ENCODE peak calls at places on chromosomes 4 and X, in eight cellular contexts. C is GM20000, S is right lobe of liver, K is ascending aorta, V is HFFc6, A is osteocyte, N is Peyer's patch, I is esophagus muscularis mucosa. B is an unnamed sample.

GRCh38 chrX:36908801-36909403 is 99.3 kb upstream of the FAM47C start:
- DNase-seq in K (no peak), S (no peak), I (no peak), C (peak), V (peak), N (no peak), A (no peak), B (no peak)

GRCh38 chr4:78613522-78614311 is 62.1 kb downstream of the ANXA3 start:
- DNase-seq in A (no peak), V (no peak), S (no peak), N (no peak), K (no peak), I (no peak), C (peak), B (no peak)

GRCh38 chr4:76074995-76075600 is 589 bp downstream of the ART3 start:
- DNase-seq in N (no peak), A (no peak), K (no peak), I (no peak), S (no peak), V (no peak), C (no peak), B (no peak)

GRCh38 chr4:7792616-7793015 is 147.0 kb downstream of the AFAP1 start:
- DNase-seq in N (peak), K (no peak), C (peak), V (no peak), S (no peak), A (no peak), I (no peak), B (no peak)

GRCh38 chrX:42519666-42520231 is 258.2 kb downstream of the PPP1R2C start:
- DNase-seq in V (no peak), N (no peak), C (no peak), K (no peak), S (no peak), A (no peak), I (no peak), B (no peak)

GRCh38 chr4:188147176-188147575 is 7.9 kb downstream of the TRIML1 start:
- DNase-seq in A (no peak), S (no peak), V (no peak), K (no peak), C (no peak), N (no peak), I (no peak), B (no peak)

GRCh38 chrX:151386838-151387459 is 10.1 kb upstream of the VMA21 start:
- DNase-seq in K (no peak), I (no peak), N (no peak), V (no peak), C (no peak), A (no peak), S (no peak), B (no peak)

GRCh38 chr4:124111411-124111810 is 601.1 kb downstream of the ANKRD50 start:
- DNase-seq in C (no peak), I (no peak), A (no peak), V (no peak), N (no peak), K (no peak), S (no peak), B (no peak)

GRCh38 chr4:147793973-147794690 is 62.2 kb downstream of the ARHGAP10 start:
- DNase-seq in N (no peak), C (peak), I (no peak), A (no peak), S (no peak), K (no peak), V (no peak), B (no peak)

GRCh38 chrX:14509325-14510057 is 19.8 kb upstream of the GLRA2 start:
- DNase-seq in S (no peak), I (no peak), N (no peak), K (no peak), V (no peak), C (no peak), A (no peak), B (no peak)

GRCh38 chr4:6680372-6681034 is 13.2 kb upstream of the S100P start:
- DNase-seq in C (no peak), K (no peak), A (no peak), V (no peak), S (no peak), I (no peak), N (no peak), B (no peak)

GRCh38 chr4:55004831-55005230 is 120.6 kb downstream of the KDR start:
- DNase-seq in K (no peak), A (no peak), I (no peak), N (no peak), C (no peak), V (no peak), S (no peak), B (no peak)

GRCh38 chrX:148416142-148416541 is 84.3 kb upstream of the AFF2 start:
- DNase-seq in A (no peak), C (no peak), V (no peak), S (no peak), N (no peak), K (no peak), I (no peak), B (no peak)

GRCh38 chrX:97704474-97704873 is 820.8 kb downstream of the RPA4 start:
- DNase-seq in S (no peak), N (peak), A (no peak), K (no peak), V (no peak), C (no peak), I (no peak), B (no peak)

GRCh38 chrX:119880552-119881437 is 9.2 kb downstream of the NDUFA1 start:
- DNase-seq in A (no peak), C (peak), K (no peak), I (no peak), N (peak), V (peak), S (no peak), B (peak)

GRCh38 chrX:97189668-97190067 is 306.0 kb downstream of the RPA4 start:
- DNase-seq in C (no peak), N (no peak), K (no peak), V (no peak), S (no peak), I (no peak), A (no peak), B (no peak)

GRCh38 chr4:2436761-2437474 is 18.2 kb downstream of the CFAP99 start:
- DNase-seq in A (no peak), C (no peak), V (no peak), N (no peak), K (no peak), I (no peak), S (no peak), B (no peak)

GRCh38 chr4:98262431-98262830 is 1.2 kb downstream of the RAP1GDS1 start:
- DNase-seq in I (no peak), K (no peak), S (no peak), A (no peak), N (no peak), C (no peak), V (no peak), B (no peak)

GRCh38 chr4:18593297-18594002 is 571.9 kb upstream of the LCORL start:
- DNase-seq in N (peak), I (no peak), S (no peak), V (peak), A (no peak), C (peak), K (no peak), B (peak)

GRCh38 chr4:53785996-53786395 is 194.7 kb upstream of the LNX1 start:
- DNase-seq in K (no peak), S (no peak), C (no peak), I (peak), A (no peak), N (no peak), V (no peak), B (no peak)

GRCh38 chr4:32645653-32646052 is 1925.5 kb downstream of the PCDH7 start:
- DNase-seq in I (no peak), C (no peak), A (no peak), K (no peak), V (no peak), N (no peak), S (no peak), B (no peak)

GRCh38 chr4:48467891-48468290 is 15.3 kb upstream of the SLC10A4 start:
- DNase-seq in I (no peak), K (no peak), V (no peak), S (no peak), A (no peak), C (no peak), N (no peak), B (no peak)

GRCh38 chrX:130631011-130631410 is 229.2 kb downstream of the RBMX2 start:
- DNase-seq in S (no peak), N (no peak), K (no peak), V (no peak), I (no peak), A (no peak), C (no peak), B (no peak)

GRCh38 chrX:155263854-155264628 is at the start of gene RAB39B:
- DNase-seq in I (no peak), V (peak), C (peak), K (peak), A (no peak), S (peak), N (peak), B (peak)
- TF ChIP-seq CTCF in I (no peak), V (no peak), C (peak), K (no peak), A (peak), S (no peak), N (no peak), B (no peak)

DNA sequence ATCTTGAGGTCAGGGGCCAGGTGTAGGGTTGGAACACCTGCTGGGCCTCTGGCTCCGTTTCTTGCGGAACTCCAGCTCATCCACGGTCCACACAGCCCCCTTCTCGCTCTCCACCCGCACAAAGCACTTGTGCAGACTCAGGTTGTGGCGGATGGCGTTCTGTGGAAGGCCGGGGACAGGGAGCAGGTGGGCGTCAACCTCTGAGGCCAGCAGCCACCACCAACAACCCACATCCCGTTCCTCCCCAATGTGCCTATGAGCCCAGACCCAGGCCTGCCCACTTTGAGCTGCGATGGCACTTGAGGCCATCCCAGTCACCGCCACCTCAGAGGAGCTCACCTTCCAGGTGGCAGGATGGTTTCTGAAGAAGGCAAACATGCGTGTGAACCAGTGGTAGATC is 13.2 kb downstream of the FOXP3 start:
- DNase-seq in N (no peak), K (no peak), S (no peak), C (no peak), A (no peak), I (no peak), V (no peak), B (no peak)
- TF ChIP-seq CTCF in N (no peak), K (no peak), S (no peak), C (no peak), A (no peak), I (no peak), V (no peak), B (no peak)

DNA sequence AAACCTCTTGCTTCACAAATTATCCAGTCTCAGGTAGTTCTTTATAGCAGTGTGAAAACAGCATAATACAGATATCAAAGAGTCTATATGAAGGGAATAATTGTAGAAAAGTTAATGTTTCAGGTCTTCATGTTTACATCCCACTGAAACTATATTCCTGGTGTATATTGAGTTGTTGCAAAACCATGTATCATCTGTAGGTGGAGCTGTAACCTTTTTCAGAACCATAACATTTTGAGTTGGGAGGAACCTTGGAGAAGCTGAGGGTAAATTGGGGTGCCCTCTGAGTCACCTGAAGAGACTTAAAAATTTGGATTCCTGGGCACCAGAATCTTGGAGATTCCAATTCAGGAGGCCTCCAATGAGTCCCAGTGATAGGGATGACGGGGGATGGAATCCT is 51.9 kb upstream of the TAPT1 start:
- DNase-seq in I (no peak), C (no peak), V (no peak), A (no peak), N (no peak), K (no peak), S (no peak), B (no peak)
- TF ChIP-seq CTCF in I (peak), C (no peak), V (peak), A (peak), N (no peak), K (no peak), S (no peak), B (no peak)

DNA sequence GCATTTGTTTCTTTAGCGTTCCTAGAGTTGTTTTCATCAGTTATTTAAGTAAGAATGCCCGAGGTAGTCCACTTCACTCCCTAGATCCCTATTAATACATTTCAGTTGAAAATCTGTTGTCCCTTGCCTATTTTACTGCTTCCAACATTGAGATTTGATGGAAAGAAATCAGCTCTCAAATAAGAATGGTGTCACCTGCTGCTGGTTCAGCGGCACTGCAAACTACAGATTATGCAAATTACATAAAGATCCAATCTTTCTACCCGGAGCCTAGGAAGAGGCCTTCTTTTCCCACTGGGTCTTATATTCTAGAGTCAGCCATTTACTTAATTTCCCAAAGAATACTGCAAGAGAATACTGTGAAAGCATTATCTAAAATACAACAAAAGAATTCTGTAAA is 597.6 kb upstream of the MAGEB2 start:
- DNase-seq in K (no peak), I (no peak), A (no peak), V (no peak), S (no peak), C (no peak), N (no peak), B (no peak)
- TF ChIP-seq CTCF in K (no peak), I (no peak), A (no peak), V (no peak), S (peak), C (no peak), N (no peak), B (no peak)

GRCh38 chr4:149975172-149975571 is 103.1 kb upstream of the DCLK2 start:
- DNase-seq in N (no peak), S (no peak), K (no peak), A (no peak), I (no peak), V (no peak), C (no peak), B (no peak)

GRCh38 chr4:149985981-149986380 is 92.3 kb upstream of the DCLK2 start:
- DNase-seq in K (no peak), N (no peak), A (no peak), V (no peak), C (no peak), S (no peak), I (no peak), B (no peak)

GRCh38 chr4:149983931-149984330 is 94.3 kb upstream of the DCLK2 start:
- DNase-seq in C (no peak), S (no peak), A (no peak), K (no peak), N (no peak), I (no peak), V (no peak), B (no peak)

GRCh38 chr4:149980941-149981340 is 97.3 kb upstream of the DCLK2 start:
- DNase-seq in V (peak), I (no peak), N (peak), K (no peak), A (no peak), C (peak), S (no peak), B (peak)

DNA sequence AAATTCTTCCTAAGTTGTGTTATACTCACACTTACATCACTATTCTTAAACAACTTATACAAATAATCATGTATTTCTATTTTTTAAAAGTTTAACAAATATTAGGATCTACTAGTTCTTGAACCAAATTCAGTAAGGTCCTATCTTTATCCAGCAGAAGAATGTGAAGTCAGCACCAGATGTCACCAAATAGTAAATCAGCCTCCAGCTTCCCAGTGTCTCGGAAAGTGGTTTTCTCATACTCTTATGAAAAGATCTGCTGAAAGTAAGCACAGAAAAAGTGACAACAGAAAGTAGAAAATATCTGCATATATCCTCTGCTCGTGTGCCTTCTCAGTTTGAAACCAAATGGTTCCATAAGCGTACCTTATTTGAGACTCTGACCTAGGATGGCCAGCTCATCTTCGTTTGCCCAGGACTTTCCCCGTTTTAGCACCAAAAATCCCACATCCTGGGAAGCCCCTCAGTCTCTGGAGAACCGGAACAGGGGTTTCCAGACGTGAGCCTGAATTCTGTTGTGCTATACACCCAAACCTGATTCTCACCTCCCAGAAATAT is 98.0 kb upstream of the DCLK2 start:
- DNase-seq in I (no peak), K (no peak), A (no peak), S (no peak), C (no peak), V (no peak), N (no peak), B (no peak)
- TF ChIP-seq CTCF in I (no peak), K (no peak), A (no peak), S (no peak), C (no peak), V (no peak), N (no peak), B (no peak)

GRCh38 chr4:183504064-183504929 is 561 bp upstream of the ING2 start:
- DNase-seq in K (peak), A (peak), S (peak), N (peak), V (peak), C (peak), I (peak), B (peak)
- TF ChIP-seq CTCF in K (peak), A (peak), S (peak), N (peak), V (peak), C (no peak), I (peak), B (no peak)

DNA sequence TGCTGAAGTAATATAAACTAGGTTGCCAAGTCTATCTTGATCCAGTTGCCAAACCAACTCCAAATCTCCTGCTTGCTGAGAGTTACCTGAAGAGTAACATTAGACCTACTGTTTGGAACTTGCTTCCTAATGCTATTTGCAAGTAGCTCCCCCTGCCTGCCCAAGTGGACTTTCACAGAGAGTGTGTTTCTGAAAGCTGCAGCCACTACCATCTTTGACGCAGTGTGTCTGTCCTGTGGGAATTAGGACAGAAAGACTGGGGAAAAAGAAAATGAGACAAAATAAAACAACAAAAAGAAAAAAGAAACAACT is 195.0 kb upstream of the HS3ST1 start:
- DNase-seq in K (no peak), I (no peak), C (peak), S (peak), V (no peak), N (peak), A (no peak), B (no peak)
- TF ChIP-seq CTCF in K (no peak), I (peak), C (peak), S (peak), V (no peak), N (peak), A (peak), B (no peak)

B was measured in glutamatergic neuron.